ENCODE peak calls at places on chromosomes 7 and 10, in six cellular contexts. R, O, P, U, I and C are unnamed samples.

GRCh38 chr10:25441270-25441669 is 266.5 kb downstream of the GPR158 start:
- DNase-seq in R (no peak), O (no peak), P (no peak), U (no peak), I (no peak), C (no peak)

GRCh38 chr10:67812007-67812406 is 26.0 kb downstream of the DNAJC12 start:
- DNase-seq in R (no peak), O (no peak), P (no peak), U (no peak), I (no peak), C (no peak)

GRCh38 chr7:55483061-55483460 is 89.2 kb downstream of the VOPP1 start:
- DNase-seq in R (no peak), O (no peak), P (peak), U (no peak), I (no peak), C (no peak)

GRCh38 chr10:118118751-118119150 is 72.0 kb upstream of the RAB11FIP2 start:
- DNase-seq in R (no peak), O (no peak), P (no peak), U (no peak), I (no peak), C (no peak)

GRCh38 chr7:20310963-20311742 is 19.5 kb upstream of the ITGB8 start:
- DNase-seq in R (no peak), O (no peak), P (no peak), U (peak), I (no peak), C (no peak)

GRCh38 chr7:94396044-94396443 is 1.3 kb downstream of the COL1A2 start:
- DNase-seq in R (no peak), O (no peak), P (no peak), U (peak), I (no peak), C (peak)

GRCh38 chr7:47601881-47602249 is 20.0 kb upstream of the TNS3 start:
- DNase-seq in R (no peak), O (no peak), P (no peak), U (no peak), I (no peak), C (no peak)

GRCh38 chr10:49379596-49380410 is 16.1 kb downstream of the DRGX start:
- DNase-seq in R (no peak), O (no peak), P (no peak), U (no peak), I (no peak), C (no peak)

GRCh38 chr10:1395025-1395981 is 339.1 kb downstream of the WDR37 start:
- DNase-seq in R (no peak), O (no peak), P (peak), U (no peak), I (no peak), C (no peak)

GRCh38 chr7:55973747-55974250 is 9.4 kb downstream of the NIPSNAP2 start:
- DNase-seq in R (no peak), O (no peak), P (no peak), U (no peak), I (no peak), C (no peak)

GRCh38 chr10:110488124-110488681 is 9.5 kb upstream of the DUSP5 start:
- DNase-seq in R (no peak), O (no peak), P (no peak), U (peak), I (no peak), C (no peak)

GRCh38 chr10:8133146-8133545 is 78.7 kb downstream of the GATA3 start:
- DNase-seq in R (no peak), O (no peak), P (no peak), U (no peak), I (no peak), C (no peak)

GRCh38 chr7:41035788-41036187 is 667.1 kb downstream of the INHBA start:
- DNase-seq in R (no peak), O (no peak), P (no peak), U (no peak), I (no peak), C (no peak)

GRCh38 chr7:136528329-136528728 is 340.1 kb upstream of the CHRM2 start:
- DNase-seq in R (no peak), O (no peak), P (no peak), U (peak), I (no peak), C (no peak)

GRCh38 chr7:7820939-7821338 is 102.5 kb upstream of the RPA3 start:
- DNase-seq in R (no peak), O (no peak), P (no peak), U (no peak), I (no peak), C (no peak)

GRCh38 chr10:819326-819725 is 112.2 kb downstream of the LARP4B start:
- DNase-seq in R (no peak), O (no peak), P (no peak), U (peak), I (no peak), C (no peak)

GRCh38 chr10:118798186-118798811 is 43.5 kb upstream of the CACUL1 start:
- DNase-seq in R (no peak), O (no peak), P (no peak), U (peak), I (no peak), C (peak)

GRCh38 chr7:139189357-139189756 is 41.7 kb upstream of the UBN2 start:
- DNase-seq in R (no peak), O (no peak), P (no peak), U (no peak), I (no peak), C (no peak)

GRCh38 chr10:18158698-18159342 is 18.6 kb downstream of the CACNB2 start:
- DNase-seq in R (no peak), O (no peak), P (no peak), U (peak), I (no peak), C (no peak)

GRCh38 chr7:2514473-2515423 is 4.8 kb upstream of the LFNG start:
- DNase-seq in R (no peak), O (no peak), P (no peak), U (no peak), I (no peak), C (no peak)

GRCh38 chr7:30321089-30321991 is 36.9 kb downstream of the ZNRF2 start:
- DNase-seq in R (no peak), O (no peak), P (no peak), U (peak), I (no peak), C (no peak)

GRCh38 chr7:5424689-5425506 is 1.3 kb upstream of the TNRC18 start:
- DNase-seq in R (no peak), O (peak), P (no peak), U (peak), I (no peak), C (peak)

GRCh38 chr7:66894463-66895080 is 26.5 kb upstream of the TMEM248 start:
- DNase-seq in R (no peak), O (no peak), P (no peak), U (peak), I (no peak), C (peak)

GRCh38 chr10:17123062-17123661 is 6.4 kb downstream of the CUBN start:
- DNase-seq in R (no peak), O (no peak), P (no peak), U (peak), I (no peak), C (no peak)

GRCh38 chr10:6089334-6090219 is 743 bp downstream of the RBM17 start:
- DNase-seq in R (no peak), O (no peak), P (peak), U (peak), I (peak), C (peak)

GRCh38 chr7:156668130-156668741 is 27.7 kb downstream of the RNF32 start:
- DNase-seq in R (no peak), O (no peak), P (no peak), U (no peak), I (no peak), C (no peak)

GRCh38 chr7:3560495-3560894 is 259.4 kb downstream of the SDK1 start:
- DNase-seq in R (no peak), O (no peak), P (no peak), U (no peak), I (no peak), C (no peak)

GRCh38 chr7:49669692-49670260 is 103.7 kb upstream of the VWC2 start:
- DNase-seq in R (no peak), O (no peak), P (no peak), U (no peak), I (no peak), C (no peak)

GRCh38 chr10:35413985-35414861 is 77.9 kb downstream of the CCNY start:
- DNase-seq in R (no peak), O (no peak), P (peak), U (no peak), I (no peak), C (no peak)

GRCh38 chr7:70630647-70631457 is 501.1 kb upstream of the GALNT17 start:
- DNase-seq in R (no peak), O (no peak), P (no peak), U (peak), I (no peak), C (peak)

GRCh38 chr10:78514459-78514858 is 480.8 kb downstream of the RPS24 start:
- DNase-seq in R (no peak), O (no peak), P (no peak), U (no peak), I (no peak), C (no peak)

GRCh38 chr7:66597472-66597871 is 31.2 kb upstream of the KCTD7 start:
- DNase-seq in R (no peak), O (no peak), P (no peak), U (no peak), I (no peak), C (no peak)

GRCh38 chr7:128839751-128840177 is 9.6 kb downstream of the FLNC start:
- DNase-seq in R (no peak), O (no peak), P (no peak), U (no peak), I (no peak), C (no peak)

GRCh38 chr7:96184783-96185182 is 137.1 kb downstream of the SLC25A13 start:
- DNase-seq in R (no peak), O (no peak), P (no peak), U (no peak), I (no peak), C (no peak)

GRCh38 chr10:49488056-49488455 is 50.9 kb downstream of the ERCC6 start:
- DNase-seq in R (no peak), O (no peak), P (no peak), U (no peak), I (no peak), C (no peak)

GRCh38 chr10:77455538-77455937 is 182.1 kb downstream of the KCNMA1 start:
- DNase-seq in R (no peak), O (no peak), P (no peak), U (peak), I (no peak), C (peak)

GRCh38 chr10:69772933-69773704 is 28.6 kb upstream of the COL13A1 start:
- DNase-seq in R (no peak), O (no peak), P (no peak), U (no peak), I (no peak), C (no peak)